ENCODE peak calls at places on chromosome 13, in seven cellular contexts. J is stromal cell of bone marrow; Y is foreskin melanocyte; A is HFF-Myc; E is endothelial cell; D is MV-4-11; Q is activated CD8-positive, alpha-beta memory T cell treated with anti-CD3 and anti-CD28 coated beads for 1 hour. R is an unnamed sample.

GRCh38 chr13:95797016-95797415 is 120.1 kb downstream of the DNAJC3 start:
- DNase-seq in E (no peak), Y (no peak), D (no peak), J (no peak), A (no peak), Q (no peak), R (no peak)

GRCh38 chr13:59633290-59633689 is 530.4 kb downstream of the DIAPH3 start:
- DNase-seq in E (no peak), Y (no peak), Q (no peak), D (no peak), A (no peak), J (no peak), R (no peak)

GRCh38 chr13:104650426-104650825 is 1584.2 kb upstream of the SLC10A2 start:
- DNase-seq in Y (no peak), A (no peak), E (no peak), J (no peak), Q (no peak), D (no peak), R (no peak)

GRCh38 chr13:40404967-40405716 is 261.3 kb downstream of the FOXO1 start:
- DNase-seq in Q (no peak), Y (no peak), J (no peak), D (no peak), A (no peak), E (no peak), R (no peak)

GRCh38 chr13:49374585-49375290 is 69.1 kb downstream of the CAB39L start:
- DNase-seq in J (peak), Q (no peak), D (peak), A (no peak), E (no peak), Y (no peak), R (peak)

GRCh38 chr13:28321751-28322150 is 173.2 kb downstream of the FLT1 start:
- DNase-seq in D (no peak), Q (no peak), E (no peak), Y (no peak), J (no peak), A (no peak), R (no peak)

GRCh38 chr13:60583196-60583908 is 186.3 kb downstream of the TDRD3 start:
- DNase-seq in A (no peak), J (peak), Y (peak), D (peak), E (no peak), Q (no peak), R (no peak)

GRCh38 chr13:26475176-26476110 is 82.0 kb upstream of the WASF3 start:
- DNase-seq in A (no peak), Q (no peak), E (no peak), D (no peak), J (no peak), Y (no peak), R (peak)

GRCh38 chr13:47135800-47136658 is 239.2 kb upstream of the HTR2A start:
- DNase-seq in Q (no peak), Y (no peak), E (no peak), D (no peak), J (no peak), A (no peak), R (no peak)

GRCh38 chr13:29800687-29801086 is 49.7 kb downstream of the UBL3 start:
- DNase-seq in Y (no peak), E (no peak), D (no peak), A (no peak), Q (no peak), J (no peak), R (no peak)

GRCh38 chr13:42883771-42884170 is 102.4 kb downstream of the FAM216B start:
- DNase-seq in Y (no peak), Q (no peak), A (peak), E (no peak), J (peak), D (peak), R (peak)

GRCh38 chr13:109667754-109668360 is 118.5 kb downstream of the IRS2 start:
- DNase-seq in J (no peak), A (no peak), Q (no peak), E (no peak), Y (no peak), D (no peak), R (no peak)